ENCODE peak calls at places on chromosomes 1 and 21, in ten cellular contexts. M, Z, D, A, T, Y, U, B, O and G are unnamed samples.

GRCh38 chr1:85276290-85277026 is at the start of gene BCL10:
- DNase-seq in T (peak), Y (peak), M (peak), U (peak), A (peak), O (peak), Z (peak), D (peak), B (peak), G (peak)

GRCh38 chr1:43340559-43340958 is 2.9 kb downstream of the MPL start:
- DNase-seq in M (no peak), Z (no peak), U (no peak), A (no peak), D (no peak), B (no peak), O (no peak), T (no peak), Y (no peak), G (no peak)

GRCh38 chr1:192795913-192796312 is 12.9 kb upstream of the RGS2 start:
- DNase-seq in D (no peak), B (no peak), M (no peak), Z (no peak), Y (no peak), O (no peak), T (no peak), A (no peak), U (no peak), G (no peak)

GRCh38 chr21:9759972-9760371 is 761.4 kb upstream of the TPTE start:
- DNase-seq in T (no peak), B (no peak), Z (no peak), O (no peak), A (no peak), M (no peak), D (no peak), U (no peak), Y (no peak), G (no peak)

GRCh38 chr1:106022312-106022902 is 1034.1 kb upstream of the PRMT6 start:
- DNase-seq in U (no peak), M (no peak), Z (no peak), T (no peak), B (peak), Y (no peak), O (no peak), D (no peak), A (no peak), G (no peak)

GRCh38 chr1:174965006-174965971 is 34.5 kb upstream of the CACYBP start:
- DNase-seq in A (peak), O (peak), T (no peak), D (no peak), Y (no peak), B (peak), Z (no peak), U (no peak), M (no peak), G (no peak)

GRCh38 chr1:12201343-12202189 is 28.3 kb upstream of the VPS13D start:
- DNase-seq in M (no peak), D (no peak), T (no peak), Y (peak), A (no peak), U (peak), B (no peak), O (no peak), Z (no peak), G (no peak)

GRCh38 chr1:92536593-92537332 is 50.0 kb upstream of the GFI1 start:
- DNase-seq in D (no peak), Z (no peak), U (no peak), B (peak), A (no peak), T (peak), O (peak), M (no peak), Y (peak), G (peak)

GRCh38 chr1:98389809-98390208 is 271.7 kb upstream of the SNX7 start:
- DNase-seq in A (no peak), U (no peak), M (no peak), O (no peak), T (peak), Z (no peak), D (no peak), Y (no peak), B (peak), G (peak)

GRCh38 chr1:31425301-31426081 is 12.5 kb downstream of the SERINC2 start:
- DNase-seq in B (no peak), U (no peak), D (no peak), A (no peak), Z (no peak), O (no peak), Y (no peak), M (no peak), T (no peak), G (no peak)

GRCh38 chr1:94713472-94714141 is 106.5 kb upstream of the SLC44A3 start:
- DNase-seq in U (no peak), A (peak), M (no peak), Y (no peak), D (no peak), B (peak), O (no peak), T (peak), Z (no peak), G (peak)

GRCh38 chr1:105137543-105138444 is 1388.1 kb downstream of the AMY1C start:
- DNase-seq in Y (no peak), U (no peak), T (no peak), Z (peak), M (no peak), A (peak), B (peak), O (no peak), D (peak), G (no peak)

GRCh38 chr1:60612790-60613189 is 469.6 kb upstream of the NFIA start:
- DNase-seq in M (no peak), Z (no peak), U (no peak), A (no peak), T (no peak), O (no peak), D (no peak), B (no peak), Y (no peak), G (no peak)

GRCh38 chr1:12539705-12540579 is 78.1 kb downstream of the DHRS3 start:
- DNase-seq in Y (no peak), D (peak), A (peak), Z (peak), O (peak), M (no peak), B (peak), U (no peak), T (peak), G (peak)

GRCh38 chr1:210618379-210618778 is 289.7 kb downstream of the HHAT start:
- DNase-seq in M (no peak), T (no peak), Y (no peak), B (no peak), Z (no peak), U (no peak), D (no peak), A (no peak), O (no peak), G (no peak)

GRCh38 chr1:225425211-225425786 is 2.5 kb downstream of the LBR start:
- DNase-seq in U (no peak), O (no peak), Y (no peak), M (no peak), A (peak), T (peak), D (no peak), B (peak), Z (no peak), G (peak)

GRCh38 chr1:78726686-78727085 is 77.1 kb downstream of the IFI44 start:
- DNase-seq in B (no peak), O (no peak), M (no peak), T (peak), U (no peak), Z (no peak), Y (no peak), A (no peak), D (no peak), G (no peak)

GRCh38 chr1:18419845-18420184 is 60.9 kb upstream of the KLHDC7A start:
- DNase-seq in A (no peak), B (no peak), T (no peak), Z (no peak), U (no peak), M (no peak), D (no peak), O (no peak), Y (no peak), G (no peak)

GRCh38 chr1:209319549-209319948 is 264.0 kb upstream of the CAMK1G start:
- DNase-seq in Y (no peak), B (peak), M (no peak), T (peak), D (no peak), A (no peak), O (no peak), Z (no peak), U (no peak), G (peak)

GRCh38 chr1:28354121-28354520 is 15.4 kb upstream of the PHACTR4 start:
- DNase-seq in U (no peak), D (no peak), Y (no peak), T (peak), B (peak), M (no peak), O (no peak), A (no peak), Z (no peak), G (no peak)

GRCh38 chr1:110135268-110136065 is 14.8 kb upstream of the SLC6A17 start:
- DNase-seq in U (no peak), O (peak), A (no peak), T (no peak), Y (no peak), B (no peak), M (no peak), Z (no peak), D (no peak), G (no peak)

GRCh38 chr1:183571678-183572268 is 18.5 kb downstream of the NCF2 start:
- DNase-seq in B (no peak), Z (no peak), A (no peak), O (no peak), U (no peak), Y (no peak), T (peak), D (no peak), M (no peak), G (peak)

GRCh38 chr1:13697738-13698137 is 2.2 kb upstream of the PRDM2 start:
- DNase-seq in Y (no peak), T (no peak), A (no peak), B (no peak), O (peak), M (no peak), U (no peak), D (no peak), Z (no peak), G (no peak)

GRCh38 chr1:63795455-63795854 is 21.6 kb downstream of the ROR1 start:
- DNase-seq in B (no peak), T (no peak), Y (no peak), U (no peak), O (no peak), M (no peak), A (no peak), Z (no peak), D (no peak), G (no peak)

GRCh38 chr1:179926494-179927205 is 28.0 kb upstream of the CEP350 start:
- DNase-seq in Y (no peak), U (no peak), M (no peak), D (no peak), A (no peak), B (peak), Z (no peak), O (no peak), T (peak), G (peak)

GRCh38 chr1:208211901-208212843 is 32.0 kb downstream of the PLXNA2 start:
- DNase-seq in Z (no peak), B (no peak), A (no peak), T (peak), O (no peak), U (no peak), Y (no peak), M (no peak), D (no peak), G (peak)

GRCh38 chr21:35530726-35531125 is 481.6 kb upstream of the RUNX1 start:
- DNase-seq in Z (no peak), A (no peak), M (no peak), O (no peak), U (no peak), T (no peak), D (no peak), Y (no peak), B (no peak), G (no peak)

GRCh38 chr1:208455821-208456220 is 211.6 kb upstream of the PLXNA2 start:
- DNase-seq in Y (no peak), U (no peak), T (peak), Z (no peak), O (no peak), D (no peak), A (no peak), B (peak), M (no peak), G (peak)

GRCh38 chr1:208219659-208220282 is 24.4 kb downstream of the PLXNA2 start:
- DNase-seq in T (peak), Z (no peak), M (no peak), U (no peak), Y (no peak), A (peak), O (no peak), B (peak), D (no peak), G (peak)

GRCh38 chr1:167512262-167512661 is 6.1 kb downstream of the CD247 start:
- DNase-seq in T (no peak), Z (no peak), U (no peak), M (no peak), O (no peak), B (no peak), A (no peak), Y (no peak), D (no peak), G (no peak)

GRCh38 chr1:17197696-17198095 is 7.2 kb upstream of the PADI1 start:
- DNase-seq in U (no peak), Y (no peak), O (no peak), Z (no peak), A (no peak), M (no peak), B (no peak), T (no peak), D (no peak), G (no peak)

GRCh38 chr1:153957744-153958110 is 685 bp downstream of the CRTC2 start:
- DNase-seq in O (peak), T (peak), D (no peak), B (no peak), Z (no peak), A (no peak), M (no peak), U (peak), Y (no peak), G (no peak)

GRCh38 chr1:3105167-3105863 is 36.3 kb downstream of the PRDM16 start:
- DNase-seq in T (no peak), O (no peak), D (peak), U (no peak), Y (no peak), A (peak), B (no peak), Z (peak), M (no peak), G (no peak)

GRCh38 chr1:54403808-54404261 is 2.4 kb downstream of the SSBP3 start:
- DNase-seq in B (peak), U (no peak), D (no peak), A (peak), Z (no peak), Y (no peak), T (peak), M (no peak), O (peak), G (peak)

GRCh38 chr1:230191079-230191478 is 124.0 kb downstream of the GALNT2 start:
- DNase-seq in B (no peak), Y (no peak), D (no peak), A (no peak), Z (peak), U (no peak), M (no peak), O (no peak), T (peak), G (no peak)

GRCh38 chr1:85638412-85638811 is 57.9 kb downstream of the CCN1 start:
- DNase-seq in T (no peak), A (no peak), O (no peak), Y (no peak), U (no peak), B (no peak), Z (no peak), D (no peak), M (no peak), G (no peak)